ENCODE peak calls at places on chromosomes 6 and 20, in five cellular contexts. E is GM23248, X is lung microvascular endothelial cell, W is heart left ventricle, Y is RWPE1. V is an unnamed sample.

GRCh38 chr6:164807125-164807524 is 502.3 kb downstream of the C6orf118 start:
- DNase-seq in E (no peak), X (no peak), W (no peak), Y (no peak), V (no peak)

GRCh38 chr20:37295595-37295994 is 6.1 kb downstream of the MANBAL start:
- DNase-seq in E (no peak), X (no peak), W (no peak), Y (peak), V (no peak)

GRCh38 chr20:62267543-62267942 is 29.2 kb downstream of the OSBPL2 start:
- DNase-seq in E (no peak), X (no peak), W (peak), Y (peak), V (no peak)

GRCh38 chr20:48826064-48826463 is 1.7 kb downstream of the PREX1 start:
- DNase-seq in E (no peak), X (no peak), W (no peak), Y (no peak), V (no peak)

GRCh38 chr6:163355471-163355991 is 59.0 kb upstream of the QKI start:
- DNase-seq in E (peak), X (peak), W (peak), Y (peak), V (no peak)

GRCh38 chr20:37757550-37757949 is 63.7 kb downstream of the CTNNBL1 start:
- DNase-seq in E (no peak), X (peak), W (no peak), Y (no peak), V (no peak)

GRCh38 chr20:11917663-11918062 is at the start of gene BTBD3:
- DNase-seq in E (peak), X (peak), W (peak), Y (no peak), V (peak)

GRCh38 chr6:149727793-149728498 is 10.0 kb upstream of the LATS1 start:
- DNase-seq in E (no peak), X (no peak), W (no peak), Y (no peak), V (no peak)

GRCh38 chr6:2877057-2877882 is 25.8 kb downstream of the SERPINB9 start:
- DNase-seq in E (no peak), X (peak), W (no peak), Y (peak), V (no peak)

GRCh38 chr6:144405173-144405572 is 120.0 kb downstream of the UTRN start:
- DNase-seq in E (no peak), X (no peak), W (no peak), Y (no peak), V (no peak)

GRCh38 chr6:26240981-26241770 is 123.8 kb upstream of the BTN3A2 start:
- DNase-seq in E (peak), X (peak), W (no peak), Y (no peak), V (no peak)

GRCh38 chr6:130577178-130577919 is 211.5 kb downstream of the TMEM200A start:
- DNase-seq in E (no peak), X (no peak), W (no peak), Y (no peak), V (no peak)

GRCh38 chr20:51934301-51935002 is 132.1 kb upstream of the SALL4 start:
- DNase-seq in E (peak), X (peak), W (no peak), Y (no peak), V (no peak)

GRCh38 chr20:675453-676314 is at the start of gene SCRT2:
- DNase-seq in E (peak), X (peak), W (peak), Y (peak), V (no peak)

GRCh38 chr6:3314621-3315020 is 55.9 kb downstream of the PSMG4 start:
- DNase-seq in E (no peak), X (no peak), W (no peak), Y (no peak), V (no peak)

GRCh38 chr6:168045706-168046620 is 33.0 kb downstream of the FRMD1 start:
- DNase-seq in E (no peak), X (peak), W (no peak), Y (no peak), V (no peak)

GRCh38 chr6:52503344-52503747 is 73.5 kb downstream of the TRAM2 start:
- DNase-seq in E (peak), X (no peak), W (no peak), Y (peak), V (no peak)

GRCh38 chr6:12941422-12941821 is 224.9 kb downstream of the PHACTR1 start:
- DNase-seq in E (peak), X (no peak), W (no peak), Y (no peak), V (no peak)